ENCODE peak calls at places on chromosomes 6 and 20, in ten cellular contexts. C, R, V, Z, O, K, W, D, S and I are unnamed samples.

GRCh38 chr6:21594427-21595264 is 1.1 kb downstream of the SOX4 start:
- DNase-seq in C (peak), R (peak), V (peak), Z (peak), O (peak), K (peak), W (peak), D (peak), S (peak), I (peak)

GRCh38 chr6:35181933-35182612 is 31.7 kb upstream of the SCUBE3 start:
- DNase-seq in C (no peak), R (peak), V (no peak), Z (peak), O (peak), K (no peak), W (peak), D (no peak), S (no peak), I (peak)

GRCh38 chr20:48051810-48052491 is 266.7 kb upstream of the SULF2 start:
- DNase-seq in C (no peak), R (no peak), V (no peak), Z (no peak), O (no peak), K (no peak), W (peak), D (no peak), S (no peak), I (no peak)

GRCh38 chr6:142518761-142519160 is 217.0 kb downstream of the ADGRG6 start:
- DNase-seq in C (no peak), R (no peak), V (no peak), Z (no peak), O (no peak), K (no peak), W (no peak), D (no peak), S (no peak), I (no peak)

GRCh38 chr6:134436281-134436815 is 118.4 kb upstream of the SGK1 start:
- DNase-seq in C (peak), R (no peak), V (no peak), Z (no peak), O (peak), K (no peak), W (peak), D (no peak), S (peak), I (peak)

GRCh38 chr6:7262037-7262461 is 51.0 kb downstream of the SSR1 start:
- DNase-seq in C (no peak), R (peak), V (no peak), Z (no peak), O (no peak), K (no peak), W (no peak), D (no peak), S (no peak), I (peak)

GRCh38 chr6:77403424-77403823 is 59.9 kb downstream of the HTR1B start:
- DNase-seq in C (no peak), R (no peak), V (no peak), Z (no peak), O (no peak), K (no peak), W (no peak), D (no peak), S (no peak), I (no peak)

GRCh38 chr20:18638768-18639167 is 50.9 kb downstream of the DTD1 start:
- DNase-seq in C (no peak), R (no peak), V (no peak), Z (no peak), O (no peak), K (no peak), W (no peak), D (no peak), S (no peak), I (no peak)

GRCh38 chr6:3337521-3338350 is 79.0 kb downstream of the PSMG4 start:
- DNase-seq in C (no peak), R (no peak), V (no peak), Z (no peak), O (no peak), K (no peak), W (peak), D (no peak), S (peak), I (no peak)

GRCh38 chr6:136607932-136608772 is 57.9 kb upstream of the MAP7 start:
- DNase-seq in C (peak), R (peak), V (no peak), Z (peak), O (peak), K (peak), W (peak), D (peak), S (peak), I (peak)

GRCh38 chr6:22381810-22382512 is 85.1 kb upstream of the PRL start:
- DNase-seq in C (no peak), R (no peak), V (no peak), Z (no peak), O (no peak), K (no peak), W (no peak), D (no peak), S (no peak), I (no peak)

GRCh38 chr6:152110878-152111820 is 303.7 kb downstream of the ESR1 start:
- DNase-seq in C (no peak), R (no peak), V (no peak), Z (no peak), O (peak), K (no peak), W (peak), D (no peak), S (no peak), I (no peak)

GRCh38 chr6:161482517-161482903 is 208.6 kb upstream of the AGPAT4 start:
- DNase-seq in C (no peak), R (no peak), V (no peak), Z (no peak), O (no peak), K (no peak), W (peak), D (no peak), S (no peak), I (no peak)

GRCh38 chr6:170023620-170024521 is 267.0 kb downstream of the DLL1 start:
- DNase-seq in C (no peak), R (no peak), V (no peak), Z (peak), O (no peak), K (no peak), W (no peak), D (no peak), S (no peak), I (peak)

GRCh38 chr6:48151142-48151541 is 40.1 kb upstream of the PTCHD4 start:
- DNase-seq in C (no peak), R (no peak), V (no peak), Z (no peak), O (no peak), K (no peak), W (peak), D (no peak), S (no peak), I (no peak)

GRCh38 chr20:58810116-58810878 is 40.4 kb downstream of the GNAS-AS1 start:
- DNase-seq in C (no peak), R (no peak), V (no peak), Z (no peak), O (no peak), K (no peak), W (no peak), D (no peak), S (no peak), I (no peak)

GRCh38 chr6:111721677-111722219 is 116.1 kb upstream of the TRAF3IP2 start:
- DNase-seq in C (no peak), R (no peak), V (no peak), Z (no peak), O (peak), K (no peak), W (peak), D (no peak), S (peak), I (no peak)

GRCh38 chr20:51461306-51461705 is 81.2 kb downstream of the NFATC2 start:
- DNase-seq in C (no peak), R (no peak), V (no peak), Z (no peak), O (no peak), K (no peak), W (no peak), D (no peak), S (no peak), I (no peak)

GRCh38 chr20:53901697-53902096 is 168.7 kb downstream of the BCAS1 start:
- DNase-seq in C (no peak), R (no peak), V (no peak), Z (no peak), O (no peak), K (no peak), W (no peak), D (no peak), S (no peak), I (no peak)

GRCh38 chr20:53902968-53903651 is 167.3 kb downstream of the BCAS1 start:
- DNase-seq in C (no peak), R (no peak), V (no peak), Z (no peak), O (no peak), K (no peak), W (no peak), D (no peak), S (no peak), I (no peak)

GRCh38 chr20:53899351-53900167 is 170.8 kb downstream of the BCAS1 start:
- DNase-seq in C (peak), R (peak), V (no peak), Z (no peak), O (no peak), K (peak), W (peak), D (peak), S (no peak), I (no peak)

GRCh38 chr20:53900380-53900999 is 169.9 kb downstream of the BCAS1 start:
- DNase-seq in C (no peak), R (no peak), V (no peak), Z (no peak), O (no peak), K (no peak), W (peak), D (no peak), S (no peak), I (no peak)

DNA sequence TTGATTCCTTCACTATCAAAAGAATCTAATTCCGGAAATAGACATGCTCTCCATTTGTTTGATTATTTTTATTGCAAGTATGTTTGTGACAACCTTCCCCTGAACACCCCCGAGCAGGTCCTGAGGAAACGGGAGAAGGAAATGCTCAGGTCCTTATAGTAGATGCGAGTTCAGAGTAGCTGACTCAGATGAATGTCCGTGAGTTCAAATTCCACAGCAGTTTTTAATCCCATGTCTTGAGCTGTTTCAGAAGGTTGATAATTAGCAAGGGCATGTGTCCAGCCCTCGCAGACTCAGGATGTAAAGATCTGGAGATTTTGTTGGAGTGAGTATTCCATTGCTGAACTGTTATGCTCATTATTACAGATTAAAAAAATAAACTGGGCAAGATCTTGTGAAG is 169.3 kb downstream of the BCAS1 start:
- DNase-seq in C (no peak), R (no peak), V (no peak), Z (no peak), O (no peak), K (no peak), W (no peak), D (no peak), S (no peak), I (no peak)
- H3K27ac ChIP-seq in C (peak), R (peak), V (no peak), Z (no peak), O (peak), K (no peak), W (peak), D (peak), S (no peak), I (peak)

GRCh38 chr6:36443498-36443844 is 671 bp downstream of the KCTD20 start:
- DNase-seq in C (no peak), R (no peak), V (no peak), Z (no peak), O (no peak), K (no peak), W (peak), D (no peak), S (no peak), I (no peak)

GRCh38 chr6:36442671-36443497 is at the start of the genes KCTD20 and PXT1:
- DNase-seq in C (peak), R (peak), V (peak), Z (peak), O (peak), K (peak), W (peak), D (peak), S (peak), I (peak)

GRCh38 chr6:36444470-36444869 is 1.7 kb downstream of the KCTD20 start:
- DNase-seq in C (no peak), R (no peak), V (no peak), Z (no peak), O (no peak), K (no peak), W (peak), D (no peak), S (no peak), I (no peak)

GRCh38 chr6:36443951-36444428 is 1.2 kb downstream of the KCTD20 start:
- DNase-seq in C (no peak), R (no peak), V (no peak), Z (no peak), O (no peak), K (no peak), W (peak), D (no peak), S (peak), I (no peak)

DNA sequence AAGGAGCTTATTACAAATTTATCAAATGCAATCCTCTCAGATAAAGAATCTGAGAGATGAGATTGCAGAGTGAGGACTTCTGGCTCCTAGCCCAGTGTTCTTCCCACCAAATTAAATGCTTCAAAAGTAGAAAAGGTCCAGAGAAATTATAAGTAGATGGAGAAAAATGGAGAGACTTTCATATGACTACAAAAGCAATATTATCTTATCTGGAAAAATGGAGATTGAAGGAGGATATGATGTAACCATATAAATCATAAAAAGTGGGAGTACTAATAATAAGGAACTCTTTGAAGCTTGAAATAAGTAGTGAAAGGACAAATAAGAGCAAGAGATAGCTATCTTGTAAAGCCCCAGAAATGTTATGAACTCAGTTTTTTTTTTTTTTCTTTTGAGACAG is 2.9 kb downstream of the KCTD20 start:
- DNase-seq in C (no peak), R (no peak), V (no peak), Z (no peak), O (no peak), K (no peak), W (no peak), D (no peak), S (no peak), I (no peak)
- H3K27ac ChIP-seq in C (no peak), R (no peak), V (no peak), Z (no peak), O (no peak), K (no peak), W (no peak), D (no peak), S (no peak), I (no peak)

DNA sequence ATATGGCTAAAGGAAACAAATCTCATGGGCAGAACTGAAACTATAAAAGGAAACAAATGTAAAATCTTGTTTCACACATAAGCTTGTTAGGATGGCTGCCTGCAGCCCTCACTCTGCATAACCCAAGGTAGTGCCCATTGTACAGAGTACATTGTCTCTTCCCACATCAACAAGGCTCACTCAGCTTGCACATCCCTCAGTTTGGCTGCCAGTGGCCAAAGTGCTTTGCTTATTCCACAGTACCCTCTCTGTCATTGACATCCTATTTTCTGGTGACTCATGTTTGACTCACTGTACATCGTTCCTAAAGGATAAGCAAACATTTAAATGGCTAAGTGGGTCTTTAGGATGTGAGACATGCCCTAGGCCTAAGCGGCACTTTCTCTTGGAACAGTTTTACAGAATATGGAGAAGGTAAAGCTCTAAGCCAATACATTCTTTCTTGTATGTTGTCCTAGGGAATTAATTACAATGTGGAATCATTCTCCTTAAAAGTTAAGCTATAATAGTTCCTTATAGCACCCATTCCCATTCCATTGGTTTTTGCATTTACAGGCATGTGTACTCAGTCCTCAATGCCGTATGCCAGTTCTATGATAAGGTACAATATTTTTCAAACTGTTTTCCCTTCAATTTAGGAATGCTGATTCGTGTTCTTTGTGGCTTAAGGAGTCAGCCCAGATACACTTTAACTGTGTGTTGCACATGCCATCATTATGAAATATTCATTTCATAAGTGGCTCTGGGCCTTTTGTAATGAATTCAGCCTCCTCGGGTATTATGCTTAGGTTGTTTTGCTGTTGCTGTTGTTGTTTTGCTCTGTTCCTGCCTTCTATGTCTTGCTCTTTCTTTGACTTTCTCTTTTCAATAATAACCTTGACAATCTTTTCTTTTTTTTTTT is 5.5 kb downstream of the ANKEF1 start:
- DNase-seq in C (no peak), R (no peak), V (no peak), Z (no peak), O (no peak), K (no peak), W (peak), D (no peak), S (peak), I (no peak)
- H3K27ac ChIP-seq in C (no peak), R (no peak), V (no peak), Z (no peak), O (no peak), K (no peak), W (no peak), D (no peak), S (no peak), I (no peak)

GRCh38 chr20:25280051-25280573 is 32.2 kb downstream of the PYGB start:
- DNase-seq in C (no peak), R (peak), V (no peak), Z (peak), O (peak), K (no peak), W (no peak), D (peak), S (no peak), I (peak)
- H3K27ac ChIP-seq in C (no peak), R (no peak), V (no peak), Z (peak), O (peak), K (no peak), W (no peak), D (peak), S (no peak), I (no peak)

DNA sequence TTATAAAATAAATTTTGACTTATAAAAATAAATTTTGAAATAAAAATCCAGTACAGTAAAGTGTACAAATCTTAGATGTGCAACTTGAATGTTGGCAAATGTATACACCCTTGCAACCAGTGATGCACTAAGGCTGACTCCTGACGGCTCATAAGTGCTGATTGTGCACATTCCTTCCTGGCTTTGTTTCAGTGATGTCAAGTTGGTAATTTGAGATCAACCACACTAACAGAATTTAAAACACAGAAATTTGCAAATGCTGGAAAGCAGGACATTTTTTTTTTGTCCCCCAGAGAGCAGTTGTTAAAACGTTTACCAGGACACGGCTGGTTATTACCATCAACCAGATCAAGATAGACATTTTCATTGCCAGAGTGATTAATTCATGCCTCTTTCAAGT is 735.6 kb downstream of the RFPL4B start:
- DNase-seq in C (no peak), R (no peak), V (no peak), Z (no peak), O (no peak), K (no peak), W (peak), D (no peak), S (no peak), I (no peak)
- H3K27ac ChIP-seq in C (no peak), R (no peak), V (no peak), Z (no peak), O (no peak), K (no peak), W (no peak), D (no peak), S (no peak), I (no peak)

GRCh38 chr20:46523696-46524328 is 10.5 kb upstream of the ZNF334 start:
- DNase-seq in C (no peak), R (no peak), V (no peak), Z (no peak), O (no peak), K (no peak), W (peak), D (no peak), S (peak), I (no peak)
- H3K27ac ChIP-seq in C (no peak), R (no peak), V (no peak), Z (no peak), O (no peak), K (no peak), W (no peak), D (no peak), S (no peak), I (no peak)

DNA sequence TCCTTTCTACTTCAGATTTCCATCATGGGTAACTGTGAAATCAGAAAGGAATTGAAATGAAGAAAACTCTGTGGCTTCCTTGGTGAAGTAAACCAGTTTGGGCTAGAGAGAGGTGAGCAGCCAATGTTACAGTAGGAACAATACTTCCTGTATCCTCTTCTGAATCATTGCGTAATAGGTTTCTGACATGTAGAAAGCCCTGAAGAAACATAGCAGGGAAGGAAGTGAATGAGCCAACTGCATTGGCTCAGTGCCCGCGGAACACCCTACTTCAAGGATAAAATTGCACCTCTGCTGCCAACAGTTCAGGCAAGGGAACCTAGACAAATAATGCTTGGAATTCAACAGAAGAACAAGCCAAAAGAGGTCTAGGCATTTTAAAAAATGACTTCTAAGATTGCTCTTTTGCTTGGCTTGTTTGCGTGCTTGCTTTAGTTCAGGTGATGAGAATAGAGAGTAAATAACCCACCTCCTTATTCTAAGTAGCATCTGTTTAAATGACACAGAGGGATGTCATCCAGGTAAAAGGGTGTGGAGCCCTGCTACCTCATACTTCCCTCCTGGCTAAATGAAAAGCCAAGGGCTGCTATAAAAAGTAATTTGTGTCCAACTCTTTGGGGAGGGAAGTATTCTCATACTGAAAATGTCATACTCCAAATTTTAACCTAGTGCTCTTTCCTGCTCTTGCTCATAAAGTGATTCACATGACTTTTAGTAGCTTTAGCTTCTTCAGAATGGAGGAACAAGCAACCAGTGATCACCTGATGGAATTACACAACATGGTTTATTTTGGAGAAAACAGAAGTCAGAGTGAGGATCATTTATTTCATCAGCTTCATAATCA is 30.0 kb upstream of the AKIRIN2 start:
- DNase-seq in C (no peak), R (peak), V (no peak), Z (peak), O (peak), K (peak), W (peak), D (peak), S (peak), I (peak)
- H3K27ac ChIP-seq in C (peak), R (peak), V (no peak), Z (no peak), O (peak), K (no peak), W (no peak), D (peak), S (peak), I (no peak)